ENCODE peak calls at places on chromosomes 12 and 14, in six cellular contexts. One of them, this sample, is unnamed. For H3K27me3, the result is how much of the 10 kb centered on the place peaks cover.

GRCh38 chr12:12333980-12334709 is 15.9 kb downstream of the MANSC1 start:
- DNase-seq in GM23248: peak
- DNase-seq in MM.1S: peak
- DNase-seq in GM12878: peak
- DNase-seq in fibroblast of lung: peak
- DNase-seq in IMR-90: peak
- DNase-seq in this sample: peak

GRCh38 chr12:39628836-39629235 is 9.2 kb upstream of the ABCD2 start:
- DNase-seq in GM23248: no peak
- DNase-seq in GM12878: no peak
- DNase-seq in MM.1S: peak
- DNase-seq in IMR-90: no peak
- DNase-seq in fibroblast of lung: no peak
- DNase-seq in this sample: no peak

GRCh38 chr14:72666610-72667009 is 227.3 kb downstream of the DPF3 start:
- DNase-seq in GM23248: peak
- DNase-seq in IMR-90: peak
- DNase-seq in MM.1S: no peak
- DNase-seq in fibroblast of lung: peak
- DNase-seq in GM12878: no peak
- DNase-seq in this sample: no peak

GRCh38 chr14:60266021-60266937 is 17.3 kb downstream of the PPM1A start:
- DNase-seq in IMR-90: no peak
- DNase-seq in fibroblast of lung: peak
- DNase-seq in MM.1S: no peak
- DNase-seq in GM23248: peak
- DNase-seq in GM12878: no peak
- DNase-seq in this sample: peak

GRCh38 chr14:22871200-22871961 is at the start of gene LRP10:
- DNase-seq in GM23248: peak
- DNase-seq in fibroblast of lung: peak
- DNase-seq in MM.1S: peak
- DNase-seq in IMR-90: peak
- DNase-seq in GM12878: peak
- DNase-seq in this sample: peak

GRCh38 chr12:67650127-67650495 is 1.6 kb downstream of the DYRK2 start:
- DNase-seq in fibroblast of lung: peak
- DNase-seq in IMR-90: no peak
- DNase-seq in MM.1S: no peak
- DNase-seq in GM12878: no peak
- DNase-seq in GM23248: no peak
- DNase-seq in this sample: no peak

GRCh38 chr14:92254786-92255185 is 68.2 kb upstream of the SLC24A4 start:
- DNase-seq in IMR-90: peak
- DNase-seq in GM23248: peak
- DNase-seq in fibroblast of lung: peak
- DNase-seq in MM.1S: no peak
- DNase-seq in GM12878: no peak
- DNase-seq in this sample: no peak

GRCh38 chr12:117344716-117345115 is 16.7 kb downstream of the NOS1 start:
- DNase-seq in fibroblast of lung: no peak
- DNase-seq in GM23248: no peak
- DNase-seq in IMR-90: no peak
- DNase-seq in GM12878: no peak
- DNase-seq in MM.1S: no peak
- DNase-seq in this sample: no peak

GRCh38 chr14:58166005-58166983 is 14.3 kb upstream of the ARMH4 start:
- DNase-seq in MM.1S: peak
- DNase-seq in GM12878: no peak
- DNase-seq in fibroblast of lung: peak
- DNase-seq in GM23248: peak
- DNase-seq in IMR-90: peak
- DNase-seq in this sample: peak

GRCh38 chr12:104702565-104703139 is 245.9 kb downstream of the CHST11 start:
- DNase-seq in IMR-90: no peak
- DNase-seq in fibroblast of lung: no peak
- DNase-seq in GM12878: no peak
- DNase-seq in MM.1S: no peak
- DNase-seq in GM23248: peak
- DNase-seq in this sample: no peak

GRCh38 chr14:92456215-92457017 is 57.2 kb upstream of the RIN3 start:
- DNase-seq in MM.1S: peak
- DNase-seq in GM23248: peak
- DNase-seq in IMR-90: peak
- DNase-seq in fibroblast of lung: peak
- DNase-seq in GM12878: no peak
- DNase-seq in this sample: peak

GRCh38 chr12:128316981-128317526 is 50.1 kb downstream of the TMEM132C start:
- DNase-seq in MM.1S: no peak
- DNase-seq in fibroblast of lung: no peak
- DNase-seq in GM23248: no peak
- DNase-seq in GM12878: no peak
- DNase-seq in IMR-90: no peak
- DNase-seq in this sample: no peak
- H3K4me2 ChIP-seq in MM.1S: no peak
- H3K4me2 ChIP-seq in fibroblast of lung: no peak
- H3K4me2 ChIP-seq in GM23248: no peak
- H3K4me2 ChIP-seq in GM12878: no peak
- H3K4me2 ChIP-seq in IMR-90: no peak
- H3K4me2 ChIP-seq in this sample: no peak

DNA sequence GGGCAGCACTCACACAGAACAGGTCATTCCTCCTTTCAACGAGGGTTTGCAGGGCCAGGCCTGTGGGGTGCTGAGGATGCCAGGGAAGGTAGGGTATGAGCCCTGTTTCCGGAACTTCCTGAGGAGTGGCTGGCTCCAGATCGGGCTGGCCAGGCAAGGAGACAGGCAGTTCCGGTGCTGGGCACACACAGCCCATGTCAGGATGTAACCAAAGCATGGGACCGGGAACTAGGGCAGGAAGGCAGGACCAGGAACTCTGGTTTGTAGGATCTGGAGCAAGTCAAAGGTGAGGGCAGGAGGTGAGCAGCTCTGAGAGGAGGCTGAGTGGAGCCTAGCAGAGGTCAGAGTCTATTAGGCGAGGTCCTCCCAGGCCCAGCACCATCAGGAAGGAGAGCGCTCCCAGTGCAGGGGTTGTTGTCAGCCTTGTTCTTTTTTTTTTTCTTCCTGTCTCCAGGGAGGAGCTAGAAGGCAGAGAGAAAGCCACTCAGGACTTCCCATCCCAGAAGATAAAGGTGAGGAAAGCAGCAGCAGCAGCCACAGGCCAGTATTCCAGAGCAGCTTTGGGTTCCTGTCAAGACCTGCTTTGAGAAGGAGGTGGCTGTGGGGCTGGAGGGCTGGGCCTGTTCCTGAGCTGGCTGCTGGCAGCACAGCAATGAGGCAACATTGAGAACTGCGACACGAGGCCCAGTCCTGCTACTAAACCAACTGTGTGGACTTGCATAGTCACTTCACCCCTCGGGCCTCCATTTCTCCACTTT is 49.0 kb upstream of the PTGR2 start:
- DNase-seq in IMR-90: no peak
- DNase-seq in fibroblast of lung: no peak
- DNase-seq in GM12878: no peak
- DNase-seq in GM23248: no peak
- DNase-seq in MM.1S: no peak
- DNase-seq in this sample: peak
- H3K9ac ChIP-seq in IMR-90: no peak
- H3K9ac ChIP-seq in fibroblast of lung: no peak
- H3K9ac ChIP-seq in GM12878: no peak
- H3K9ac ChIP-seq in GM23248: no peak
- H3K9ac ChIP-seq in MM.1S: no peak
- H3K9ac ChIP-seq in this sample: no peak

DNA sequence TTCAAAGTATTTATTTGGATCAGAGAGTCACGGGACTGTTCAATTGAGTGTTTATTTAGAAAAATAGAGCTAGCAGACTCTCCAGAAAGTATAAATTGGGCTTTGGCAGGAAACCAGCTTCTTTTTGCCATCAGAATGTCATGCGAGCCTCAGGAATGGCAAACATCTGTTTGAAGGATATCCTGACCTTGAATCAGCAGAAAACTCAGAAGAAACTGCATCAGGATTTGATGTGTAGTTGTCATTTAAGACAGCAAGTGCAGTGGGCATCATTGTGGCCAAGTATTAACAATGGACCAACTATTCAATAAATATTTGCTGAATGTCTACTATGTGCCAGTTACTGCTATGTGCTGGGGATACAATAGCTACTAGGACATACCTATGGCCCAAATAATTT is 126.5 kb downstream of the TBC1D30 start:
- DNase-seq in GM23248: no peak
- DNase-seq in IMR-90: no peak
- DNase-seq in MM.1S: no peak
- DNase-seq in GM12878: no peak
- DNase-seq in fibroblast of lung: no peak
- DNase-seq in this sample: no peak
- H3K27me3 ChIP-seq in GM23248: under half
- H3K27me3 ChIP-seq in IMR-90: under half
- H3K27me3 ChIP-seq in MM.1S: under half
- H3K27me3 ChIP-seq in GM12878: under half
- H3K27me3 ChIP-seq in fibroblast of lung: under half
- H3K27me3 ChIP-seq in this sample: under half

GRCh38 chr14:21261824-21262223 is 7.4 kb downstream of the HNRNPC start:
- DNase-seq in MM.1S: no peak
- DNase-seq in GM23248: no peak
- DNase-seq in IMR-90: no peak
- DNase-seq in fibroblast of lung: no peak
- DNase-seq in GM12878: no peak
- DNase-seq in this sample: no peak
- H3K4me2 ChIP-seq in MM.1S: no peak
- H3K4me2 ChIP-seq in GM23248: peak
- H3K4me2 ChIP-seq in IMR-90: no peak
- H3K4me2 ChIP-seq in fibroblast of lung: no peak
- H3K4me2 ChIP-seq in GM12878: peak
- H3K4me2 ChIP-seq in this sample: no peak

GRCh38 chr12:54984602-54985376 is at the start of gene TESPA1:
- DNase-seq in MM.1S: peak
- DNase-seq in IMR-90: no peak
- DNase-seq in fibroblast of lung: no peak
- DNase-seq in GM23248: no peak
- DNase-seq in GM12878: peak
- DNase-seq in this sample: peak

GRCh38 chr12:54980341-54980740 is 4.2 kb downstream of the TESPA1 start:
- DNase-seq in GM23248: peak
- DNase-seq in IMR-90: no peak
- DNase-seq in GM12878: no peak
- DNase-seq in MM.1S: no peak
- DNase-seq in fibroblast of lung: no peak
- DNase-seq in this sample: no peak

GRCh38 chr12:54987611-54988231 is 3.2 kb upstream of the TESPA1 start:
- DNase-seq in GM12878: no peak
- DNase-seq in IMR-90: no peak
- DNase-seq in MM.1S: no peak
- DNase-seq in GM23248: no peak
- DNase-seq in fibroblast of lung: no peak
- DNase-seq in this sample: no peak

GRCh38 chr12:54981796-54982195 is 2.8 kb downstream of the TESPA1 start:
- DNase-seq in MM.1S: no peak
- DNase-seq in GM23248: no peak
- DNase-seq in IMR-90: no peak
- DNase-seq in fibroblast of lung: no peak
- DNase-seq in GM12878: no peak
- DNase-seq in this sample: no peak

DNA sequence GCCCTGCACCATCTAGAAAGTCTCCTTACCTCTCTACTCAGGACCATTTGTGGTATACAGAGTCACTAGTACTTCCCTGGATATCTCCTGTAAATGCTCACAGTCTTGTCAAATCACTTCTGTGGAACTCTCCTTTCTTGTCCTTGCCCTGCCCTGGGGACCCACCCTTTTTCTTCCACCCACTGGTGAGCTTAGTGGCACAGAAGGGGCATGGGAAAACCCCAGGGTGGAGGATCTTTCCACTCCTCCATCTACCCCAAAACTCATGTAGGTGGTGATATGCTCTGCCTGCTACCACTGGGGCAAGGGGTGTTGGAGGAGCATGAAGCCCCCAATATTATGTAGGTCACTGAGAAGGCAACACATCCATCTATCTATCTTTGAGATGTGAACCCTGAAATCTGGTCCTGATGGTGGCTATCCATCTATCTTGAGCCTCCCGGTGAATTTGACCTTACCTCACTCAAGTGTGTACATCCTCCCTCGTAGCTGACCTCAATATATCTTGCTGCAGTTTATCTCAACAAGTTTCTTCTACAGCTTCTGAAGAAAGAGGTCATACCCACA is 943 bp downstream of the TESPA1 start:
- DNase-seq in GM12878: no peak
- DNase-seq in IMR-90: no peak
- DNase-seq in fibroblast of lung: no peak
- DNase-seq in MM.1S: no peak
- DNase-seq in GM23248: no peak
- DNase-seq in this sample: peak
- H3K9ac ChIP-seq in GM12878: peak
- H3K9ac ChIP-seq in IMR-90: no peak
- H3K9ac ChIP-seq in fibroblast of lung: no peak
- H3K9ac ChIP-seq in MM.1S: peak
- H3K9ac ChIP-seq in GM23248: no peak
- H3K9ac ChIP-seq in this sample: peak

GRCh38 chr12:1575287-1575798 is 19.0 kb downstream of the FBXL14 start:
- DNase-seq in fibroblast of lung: no peak
- DNase-seq in IMR-90: no peak
- DNase-seq in MM.1S: no peak
- DNase-seq in GM12878: no peak
- DNase-seq in GM23248: peak
- DNase-seq in this sample: peak

GRCh38 chr12:1574863-1575254 is 19.5 kb downstream of the FBXL14 start:
- DNase-seq in GM23248: no peak
- DNase-seq in MM.1S: no peak
- DNase-seq in IMR-90: no peak
- DNase-seq in fibroblast of lung: no peak
- DNase-seq in GM12878: no peak
- DNase-seq in this sample: peak

GRCh38 chr12:1573960-1574862 is 20.2 kb downstream of the FBXL14 start:
- DNase-seq in IMR-90: no peak
- DNase-seq in fibroblast of lung: no peak
- DNase-seq in GM12878: no peak
- DNase-seq in MM.1S: no peak
- DNase-seq in GM23248: no peak
- DNase-seq in this sample: peak

GRCh38 chr12:1575799-1576401 is 18.5 kb downstream of the FBXL14 start:
- DNase-seq in GM12878: no peak
- DNase-seq in IMR-90: peak
- DNase-seq in fibroblast of lung: peak
- DNase-seq in MM.1S: no peak
- DNase-seq in GM23248: peak
- DNase-seq in this sample: peak

GRCh38 chr12:1572731-1573130 is 21.6 kb downstream of the FBXL14 start:
- DNase-seq in fibroblast of lung: no peak
- DNase-seq in GM23248: no peak
- DNase-seq in GM12878: no peak
- DNase-seq in MM.1S: no peak
- DNase-seq in IMR-90: no peak
- DNase-seq in this sample: no peak
- H3K27me3 ChIP-seq in fibroblast of lung: under half
- H3K27me3 ChIP-seq in GM23248: under half
- H3K27me3 ChIP-seq in GM12878: under half
- H3K27me3 ChIP-seq in MM.1S: under half
- H3K27me3 ChIP-seq in IMR-90: under half
- H3K27me3 ChIP-seq in this sample: under half